ENCODE peak calls at places on chromosomes 6 and 20, in nine cellular contexts. J is HCT116, Z is tibial nerve, Y is MM.1S, C is kidney, G is H9, S is upper lobe of right lung, P is uterus, Q is PC-3. L is an unnamed sample.

GRCh38 chr6:79353226-79353625 is 118.7 kb upstream of the HMGN3 start:
- DNase-seq in Y (no peak), S (no peak), G (no peak), J (no peak), Z (no peak), C (no peak), Q (peak; percentile 49), P (no peak), L (no peak)

GRCh38 chr6:15491255-15491985 is 171.4 kb downstream of the DTNBP1 start:
- DNase-seq in Y (peak; percentile 53), S (no peak), Z (peak; percentile 60), C (no peak), J (peak; percentile 21), Q (peak; percentile 72), P (peak; percentile 81), G (peak; percentile 62), L (peak; percentile 73)

GRCh38 chr6:66865771-66866170 is 1158.7 kb upstream of the EYS start:
- DNase-seq in Z (no peak), Y (no peak), S (no peak), G (no peak), J (no peak), P (no peak), C (no peak), Q (peak; percentile 81), L (no peak)

GRCh38 chr6:81613606-81614005 is 138.9 kb downstream of the TENT5A start:
- DNase-seq in C (no peak), Y (no peak), G (no peak), S (no peak), Z (no peak), J (no peak), Q (peak; percentile 57), P (no peak), L (no peak)

GRCh38 chr6:142372348-142372747 is 70.5 kb downstream of the ADGRG6 start:
- DNase-seq in J (peak; percentile 84), C (no peak), G (no peak), Q (peak; percentile 95), S (no peak), Z (no peak), Y (no peak), P (no peak), L (no peak)

GRCh38 chr6:52284131-52284459 is 447 bp downstream of the MCM3 start:
- DNase-seq in G (peak; percentile 81), J (no peak), P (no peak), C (peak; percentile 84), S (no peak), Q (peak; percentile 47), Y (peak; percentile 57), Z (no peak), L (peak; percentile 29)

GRCh38 chr6:17032595-17033591 is 69.0 kb upstream of the STMND1 start:
- DNase-seq in S (no peak), Z (peak; percentile 65), J (no peak), G (no peak), P (peak; percentile 80), C (peak; percentile 79), Y (no peak), Q (peak; percentile 91), L (peak; percentile 36)

GRCh38 chr6:14722704-14723103 is 523.2 kb upstream of the JARID2 start:
- DNase-seq in C (no peak), G (no peak), P (no peak), Y (no peak), Q (no peak), J (no peak), S (no peak), Z (no peak), L (no peak)

GRCh38 chr20:63740070-63740500 is 509 bp downstream of the SLC2A4RG start:
- DNase-seq in J (no peak), G (peak; percentile 32), Y (no peak), Z (no peak), C (peak; percentile 91), S (peak; percentile 82), P (peak; percentile 75), Q (peak; percentile 54), L (peak; percentile 55)

GRCh38 chr20:63741354-63741675 is 1.7 kb downstream of the SLC2A4RG start:
- DNase-seq in S (no peak), Q (no peak), J (no peak), P (no peak), Z (no peak), G (no peak), Y (no peak), C (no peak), L (no peak)

GRCh38 chr20:63741676-63742380 is 2.3 kb downstream of the SLC2A4RG start:
- DNase-seq in G (no peak), C (peak; percentile 76), J (no peak), S (peak; percentile 66), Q (no peak), P (peak; percentile 46), Y (no peak), Z (no peak), L (no peak)

GRCh38 chr20:63739129-63740069 is at the start of gene SLC2A4RG:
- DNase-seq in J (no peak), Z (peak; percentile 69), S (peak; percentile 92), Q (peak; percentile 85), G (peak; percentile 68), P (peak; percentile 85), Y (peak; percentile 90), C (peak; percentile 94), L (peak; percentile 84)

DNA sequence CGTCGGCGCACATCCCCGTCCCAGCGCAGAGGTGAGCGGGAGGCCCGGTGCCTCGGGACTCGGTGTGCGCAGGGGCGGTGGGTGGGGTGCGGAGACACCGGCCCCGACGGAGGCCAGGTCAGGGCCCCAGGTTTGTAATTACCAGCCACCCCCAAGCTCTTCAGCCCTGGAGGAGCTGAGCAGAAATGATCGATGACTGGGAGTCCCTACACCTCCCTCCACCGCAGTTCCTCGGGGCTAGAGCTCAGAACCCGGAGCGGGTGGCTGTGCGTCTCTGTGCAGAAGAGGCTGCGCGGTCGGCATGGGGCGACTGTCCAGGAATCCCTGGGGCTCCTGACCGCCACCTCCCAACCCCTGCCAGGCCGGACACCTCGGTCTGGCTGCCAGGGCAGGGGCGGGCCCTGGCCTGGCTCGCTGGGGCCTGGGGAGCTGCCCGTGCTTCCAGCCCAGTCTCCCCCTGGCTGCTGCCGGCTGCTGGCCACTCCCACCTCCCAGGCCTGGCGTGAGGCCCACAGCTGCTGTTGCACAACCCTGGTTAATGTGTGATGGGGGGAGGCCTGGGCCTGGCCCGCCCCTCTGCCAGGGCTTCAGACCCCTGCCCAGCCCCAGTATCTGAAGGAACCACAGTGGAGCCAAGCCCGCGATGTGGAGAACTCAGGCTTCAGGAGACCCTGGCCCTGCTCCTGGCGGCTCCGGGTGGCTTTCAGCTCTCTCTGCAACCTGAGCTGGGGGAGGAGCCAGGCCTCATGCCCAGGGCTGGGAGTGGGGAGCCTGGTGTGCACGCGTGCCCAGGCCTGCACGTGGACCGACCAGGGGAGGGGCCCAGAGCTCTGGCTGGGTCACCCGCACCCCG is 1.2 kb downstream of the SLC2A4RG start:
- DNase-seq in P (peak; percentile 98), Y (no peak), Q (peak; percentile 84), J (peak; percentile 48), Z (peak; percentile 94), S (peak; percentile 95), G (peak; percentile 83), C (peak; percentile 97), L (peak; percentile 95)
- H3K4me1 ChIP-seq in P (peaks cover 30% of the 10 kb centered on the region), Y (peaks cover 6% of the 10 kb centered on the region), Q (peaks cover 12% of the 10 kb centered on the region), J (peaks cover 20% of the 10 kb centered on the region), Z (peaks cover 38% of the 10 kb centered on the region), S (peaks cover 30% of the 10 kb centered on the region), G (no peaks in the 10 kb centered on the region), C (peaks cover 16% of the 10 kb centered on the region), L (peaks cover 51% of the 10 kb centered on the region)

DNA sequence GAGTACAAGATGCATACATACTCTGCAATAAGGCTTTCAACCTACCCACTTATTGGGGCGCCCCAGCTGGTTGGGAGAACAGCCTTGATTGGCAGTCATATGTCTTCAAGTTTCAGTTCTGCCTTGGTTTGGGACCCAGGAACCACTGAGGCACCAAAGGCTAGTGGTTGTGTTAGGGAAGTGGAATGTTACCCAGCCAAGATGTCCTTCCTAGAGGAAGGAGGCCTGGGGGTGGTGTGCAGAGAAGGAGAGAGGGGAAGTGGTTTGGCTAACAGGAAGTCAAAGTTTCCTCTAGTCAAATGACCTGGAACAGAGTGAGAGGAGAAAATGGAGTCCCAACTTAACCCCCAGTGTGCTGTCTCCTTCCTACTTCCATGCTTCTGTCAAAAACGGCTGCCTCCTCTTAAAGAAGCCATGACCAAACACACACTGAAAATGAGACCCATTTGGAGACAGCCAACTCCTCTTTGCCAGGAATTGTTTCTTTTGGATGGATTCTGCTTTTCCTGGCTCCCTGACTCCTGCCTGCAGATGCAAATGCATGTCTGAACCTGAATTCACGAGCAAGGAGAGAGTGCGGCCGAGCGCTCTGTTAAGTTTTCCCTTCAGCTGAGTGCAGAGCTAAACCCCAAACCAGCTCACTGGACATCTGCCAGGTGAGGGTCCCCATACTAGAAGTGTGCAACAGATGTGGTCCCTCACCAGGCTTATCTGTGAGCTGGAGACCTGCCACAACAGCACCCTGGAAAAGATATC is 59.3 kb downstream of the CD164 start:
- DNase-seq in C (peak; percentile 32), P (no peak), Z (no peak), S (no peak), Y (no peak), Q (no peak), J (no peak), G (no peak), L (peak; percentile 21)
- TF ChIP-seq CTCF in C (no peak), P (no peak), Z (no peak), S (no peak), Y (no peak), Q (no peak), J (no peak), G (no peak), L (no peak)

GRCh38 chr6:11200356-11200755 is 32.1 kb downstream of the NEDD9 start:
- DNase-seq in G (no peak), P (no peak), C (no peak), Y (no peak), Q (no peak), Z (no peak), S (no peak), J (no peak), L (no peak)

GRCh38 chr6:11202513-11203305 is 29.8 kb downstream of the NEDD9 start:
- DNase-seq in Z (no peak), Y (no peak), J (no peak), C (no peak), P (no peak), G (peak; percentile 59), S (no peak), Q (no peak), L (no peak)

GRCh38 chr6:11203306-11204009 is 29.0 kb downstream of the NEDD9 start:
- DNase-seq in P (no peak), C (no peak), S (no peak), Y (no peak), Q (no peak), J (no peak), Z (no peak), G (no peak), L (no peak)

GRCh38 chr6:11201015-11201414 is 31.5 kb downstream of the NEDD9 start:
- DNase-seq in Z (no peak), G (no peak), J (no peak), Y (no peak), C (no peak), P (no peak), Q (no peak), S (no peak), L (no peak)

DNA sequence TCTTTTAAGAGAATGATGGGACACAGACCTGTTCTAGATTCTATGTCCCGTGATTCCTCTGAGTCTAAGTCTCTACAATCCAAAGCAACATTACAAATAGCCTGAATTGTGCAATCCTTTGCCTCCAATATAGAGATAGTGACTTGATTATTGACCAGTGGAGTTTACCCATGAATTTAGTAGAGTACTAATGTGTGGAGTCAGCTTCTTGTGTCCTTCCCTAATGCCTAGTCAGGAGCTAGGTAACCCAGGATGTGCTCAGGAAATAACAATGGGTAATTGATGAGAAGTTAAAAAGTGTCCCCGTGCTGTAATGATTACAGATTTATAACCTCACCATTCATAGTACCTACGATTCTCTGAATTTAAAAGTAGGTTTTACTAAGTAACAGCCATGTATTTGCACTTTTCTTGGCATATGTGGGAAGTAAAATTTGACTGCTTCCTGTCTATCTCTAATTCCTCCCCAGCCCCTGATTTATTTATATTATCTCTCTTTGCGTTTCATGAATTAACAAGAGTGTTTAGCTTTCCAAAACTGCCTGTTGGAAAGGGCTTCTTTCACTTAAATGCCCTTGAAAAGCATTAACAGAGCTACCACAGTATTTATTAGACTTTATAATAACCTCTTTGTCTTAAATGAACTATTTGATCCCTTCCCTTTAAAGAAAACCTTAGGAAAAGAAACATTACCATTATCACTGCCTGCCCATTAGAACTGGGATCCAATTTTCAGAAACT is 30.5 kb downstream of the NEDD9 start:
- DNase-seq in Y (no peak), G (no peak), Q (no peak), P (no peak), S (no peak), C (no peak), J (no peak), Z (no peak), L (no peak)
- H3K4me1 ChIP-seq in Y (peaks cover 15% of the 10 kb centered on the region), G (peaks cover 8% of the 10 kb centered on the region), Q (peaks cover 24% of the 10 kb centered on the region), P (peaks cover 4% of the 10 kb centered on the region), S (peaks cover 85% of the 10 kb centered on the region), C (peaks cover 16% of the 10 kb centered on the region), J (no peaks in the 10 kb centered on the region), Z (peaks cover 14% of the 10 kb centered on the region), L (peaks cover 99% of the 10 kb centered on the region)

DNA sequence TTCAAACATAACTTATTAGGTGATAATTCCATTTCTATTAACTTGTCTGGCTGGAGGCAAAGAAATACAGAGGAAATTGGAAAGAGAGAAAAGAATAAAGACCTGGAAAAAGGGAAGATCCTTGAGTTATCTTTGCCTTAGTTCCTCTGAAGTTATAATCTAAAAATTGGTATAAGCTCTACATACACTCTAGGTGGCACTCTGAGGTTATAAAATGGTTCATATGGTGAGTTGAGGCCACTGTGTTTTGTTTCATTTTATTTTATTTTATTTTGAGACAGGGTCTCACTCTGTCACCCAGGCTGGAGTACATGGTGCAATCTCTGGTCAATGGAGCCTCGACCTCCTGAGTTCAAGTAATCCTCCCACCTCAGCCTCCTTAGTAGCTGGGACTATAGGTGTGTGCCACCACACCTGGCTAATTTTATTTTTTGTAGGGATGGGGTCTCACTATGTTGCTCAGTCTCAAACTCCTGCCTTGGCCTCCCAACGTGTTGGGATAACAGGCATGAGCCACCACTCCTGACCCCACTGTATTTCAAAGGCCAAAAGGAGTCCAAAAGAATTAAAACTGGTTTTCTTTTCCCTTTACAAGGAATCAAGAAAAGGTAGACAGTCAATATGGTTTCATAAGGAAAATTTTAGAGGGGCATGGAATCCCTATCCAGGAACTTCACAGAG is 19.4 kb downstream of the GPX6 start:
- DNase-seq in Q (peak; percentile 26), C (no peak), S (no peak), P (no peak), G (no peak), J (peak; percentile 8), Z (no peak), Y (no peak), L (no peak)
- TF ChIP-seq CTCF in Q (peak; percentile 53), C (no peak), S (no peak), P (no peak), G (peak; percentile 48), J (peak; percentile 6), Z (no peak), Y (peak; percentile 16), L (no peak)

L was measured in left ventricle myocardium inferior.